ENCODE peak calls at places on chromosome 17, in four cellular contexts. One of them, this sample, is unnamed.
A peak's percentile ranks its signal among the peaks of the same experiment; 100 is the strongest.

GRCh38 chr17:3738562-3739295 is 15.0 kb downstream of the HASPIN start:
- DNase-seq in foreskin fibroblast: no peak
- DNase-seq in upper lobe of right lung: peak; percentile 78
- DNase-seq in uterus: no peak
- DNase-seq in this sample: peak; percentile 51

GRCh38 chr17:68057531-68057952 is 22.0 kb downstream of the KPNA2 start:
- DNase-seq in foreskin fibroblast: no peak
- DNase-seq in upper lobe of right lung: no peak
- DNase-seq in uterus: no peak
- DNase-seq in this sample: peak; percentile 50

GRCh38 chr17:40251576-40251975 is 32.5 kb downstream of the WIPF2 start:
- DNase-seq in foreskin fibroblast: peak; percentile 79
- DNase-seq in upper lobe of right lung: no peak
- DNase-seq in uterus: peak; percentile 54
- DNase-seq in this sample: peak; percentile 56

GRCh38 chr17:29073045-29073444 is 30.1 kb downstream of the PIPOX start:
- DNase-seq in foreskin fibroblast: no peak
- DNase-seq in upper lobe of right lung: no peak
- DNase-seq in uterus: no peak
- DNase-seq in this sample: no peak

GRCh38 chr17:52824542-52824941 is 666.0 kb upstream of the CA10 start:
- DNase-seq in foreskin fibroblast: no peak
- DNase-seq in upper lobe of right lung: no peak
- DNase-seq in uterus: no peak
- DNase-seq in this sample: no peak

GRCh38 chr17:61314368-61315078 is 85.1 kb upstream of the TBX2 start:
- DNase-seq in foreskin fibroblast: peak; percentile 55
- DNase-seq in upper lobe of right lung: no peak
- DNase-seq in uterus: peak; percentile 72
- DNase-seq in this sample: peak; percentile 42

GRCh38 chr17:45867702-45868101 is 23.0 kb downstream of the SPPL2C start:
- DNase-seq in foreskin fibroblast: no peak
- DNase-seq in upper lobe of right lung: no peak
- DNase-seq in uterus: no peak
- DNase-seq in this sample: no peak

GRCh38 chr17:4334776-4335175 is 31.7 kb downstream of the UBE2G1 start:
- DNase-seq in foreskin fibroblast: no peak
- DNase-seq in upper lobe of right lung: no peak
- DNase-seq in uterus: no peak
- DNase-seq in this sample: no peak

GRCh38 chr17:62986549-62986948 is 20.5 kb downstream of the TANC2 start:
- DNase-seq in foreskin fibroblast: no peak
- DNase-seq in upper lobe of right lung: no peak
- DNase-seq in uterus: no peak
- DNase-seq in this sample: no peak

GRCh38 chr17:79803997-79804855 is 7.3 kb upstream of the CBX8 start:
- DNase-seq in foreskin fibroblast: no peak
- DNase-seq in upper lobe of right lung: no peak
- DNase-seq in uterus: no peak
- DNase-seq in this sample: no peak

GRCh38 chr17:38881600-38882191 is 11.8 kb downstream of the LASP1 start:
- DNase-seq in foreskin fibroblast: no peak
- DNase-seq in upper lobe of right lung: no peak
- DNase-seq in uterus: peak; percentile 85
- DNase-seq in this sample: peak; percentile 60

GRCh38 chr17:31824771-31825360 is 34.2 kb downstream of the COPRS start:
- DNase-seq in foreskin fibroblast: peak; percentile 45
- DNase-seq in upper lobe of right lung: no peak
- DNase-seq in uterus: no peak
- DNase-seq in this sample: no peak

GRCh38 chr17:28225271-28225670 is 93.7 kb upstream of the TMEM97 start:
- DNase-seq in foreskin fibroblast: no peak
- DNase-seq in upper lobe of right lung: no peak
- DNase-seq in uterus: no peak
- DNase-seq in this sample: no peak

GRCh38 chr17:34110315-34110714 is 144.8 kb upstream of the CCL2 start:
- DNase-seq in foreskin fibroblast: no peak
- DNase-seq in upper lobe of right lung: no peak
- DNase-seq in uterus: no peak
- DNase-seq in this sample: peak; percentile 70

GRCh38 chr17:77501101-77501566 is 360.4 kb downstream of the SEC14L1 start:
- DNase-seq in foreskin fibroblast: no peak
- DNase-seq in upper lobe of right lung: peak; percentile 63
- DNase-seq in uterus: peak; percentile 15
- DNase-seq in this sample: no peak

GRCh38 chr17:44137891-44138709 is 3.6 kb upstream of the HROB start:
- DNase-seq in foreskin fibroblast: peak; percentile 100
- DNase-seq in upper lobe of right lung: peak; percentile 85
- DNase-seq in uterus: peak; percentile 88
- DNase-seq in this sample: peak; percentile 89

GRCh38 chr17:29579866-29580771 is 9.3 kb downstream of the GIT1 start:
- DNase-seq in foreskin fibroblast: peak; percentile 80
- DNase-seq in upper lobe of right lung: peak; percentile 92
- DNase-seq in uterus: peak; percentile 83
- DNase-seq in this sample: peak; percentile 75

GRCh38 chr17:66964083-66964771 is at the start of gene CACNG4:
- DNase-seq in foreskin fibroblast: no peak
- DNase-seq in upper lobe of right lung: no peak
- DNase-seq in uterus: no peak
- DNase-seq in this sample: no peak

GRCh38 chr17:78185981-78186688 is 717 bp downstream of the TK1 start:
- DNase-seq in foreskin fibroblast: peak; percentile 14
- DNase-seq in upper lobe of right lung: peak; percentile 73
- DNase-seq in uterus: no peak
- DNase-seq in this sample: no peak

GRCh38 chr17:64780096-64781012 is 118.2 kb upstream of the SMURF2 start:
- DNase-seq in foreskin fibroblast: no peak
- DNase-seq in upper lobe of right lung: peak; percentile 93
- DNase-seq in uterus: peak; percentile 24
- DNase-seq in this sample: peak; percentile 68
- H3K4me3 ChIP-seq in foreskin fibroblast: peak overlapping the region; percentile 35
- H3K4me3 ChIP-seq in upper lobe of right lung: peak overlapping the region; percentile 62
- H3K4me3 ChIP-seq in uterus: peak overlapping the region; percentile 23
- H3K4me3 ChIP-seq in this sample: peak overlapping the region; percentile 41

DNA sequence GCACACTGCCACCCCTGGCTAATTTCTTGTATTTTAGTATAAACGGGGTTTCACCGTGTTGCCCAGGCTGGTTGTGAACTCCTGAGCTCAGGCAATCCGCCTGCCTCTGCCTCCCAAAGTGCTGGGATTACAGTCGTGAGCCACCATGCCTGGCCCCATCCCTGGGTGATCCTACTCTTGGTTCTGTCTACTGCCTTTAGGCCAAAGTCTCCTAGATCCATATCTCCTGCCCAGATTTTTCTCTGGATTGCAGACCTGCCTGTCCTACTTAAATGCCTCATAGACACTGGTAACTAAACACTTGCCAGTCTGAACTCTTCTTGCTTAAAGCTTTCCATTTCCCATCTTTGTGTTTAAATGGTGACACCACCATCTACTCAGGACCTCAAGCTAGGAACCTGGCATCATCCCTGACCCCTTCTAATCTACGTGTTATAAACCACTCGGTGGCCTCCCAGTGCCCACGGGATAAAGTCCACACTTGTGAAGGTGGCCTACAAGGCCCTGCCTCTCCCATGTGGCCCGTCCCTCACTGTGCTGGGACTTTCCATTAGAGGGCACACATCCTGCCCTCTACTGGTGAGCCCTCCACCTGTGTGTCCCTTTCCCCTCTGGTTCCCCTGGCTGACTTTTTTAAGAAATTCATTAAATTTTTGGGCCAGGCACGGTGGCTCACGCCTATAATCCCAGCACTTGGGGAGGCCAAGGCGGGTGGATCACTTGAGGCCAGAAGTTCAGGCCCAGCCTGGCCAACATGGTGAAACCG is 51.1 kb downstream of the USP43 start:
- DNase-seq in foreskin fibroblast: no peak
- DNase-seq in upper lobe of right lung: peak; percentile 31
- DNase-seq in uterus: no peak
- DNase-seq in this sample: no peak
- TF ChIP-seq CTCF in foreskin fibroblast: no peak
- TF ChIP-seq CTCF in upper lobe of right lung: no peak
- TF ChIP-seq CTCF in uterus: no peak
- TF ChIP-seq CTCF in this sample: no peak

DNA sequence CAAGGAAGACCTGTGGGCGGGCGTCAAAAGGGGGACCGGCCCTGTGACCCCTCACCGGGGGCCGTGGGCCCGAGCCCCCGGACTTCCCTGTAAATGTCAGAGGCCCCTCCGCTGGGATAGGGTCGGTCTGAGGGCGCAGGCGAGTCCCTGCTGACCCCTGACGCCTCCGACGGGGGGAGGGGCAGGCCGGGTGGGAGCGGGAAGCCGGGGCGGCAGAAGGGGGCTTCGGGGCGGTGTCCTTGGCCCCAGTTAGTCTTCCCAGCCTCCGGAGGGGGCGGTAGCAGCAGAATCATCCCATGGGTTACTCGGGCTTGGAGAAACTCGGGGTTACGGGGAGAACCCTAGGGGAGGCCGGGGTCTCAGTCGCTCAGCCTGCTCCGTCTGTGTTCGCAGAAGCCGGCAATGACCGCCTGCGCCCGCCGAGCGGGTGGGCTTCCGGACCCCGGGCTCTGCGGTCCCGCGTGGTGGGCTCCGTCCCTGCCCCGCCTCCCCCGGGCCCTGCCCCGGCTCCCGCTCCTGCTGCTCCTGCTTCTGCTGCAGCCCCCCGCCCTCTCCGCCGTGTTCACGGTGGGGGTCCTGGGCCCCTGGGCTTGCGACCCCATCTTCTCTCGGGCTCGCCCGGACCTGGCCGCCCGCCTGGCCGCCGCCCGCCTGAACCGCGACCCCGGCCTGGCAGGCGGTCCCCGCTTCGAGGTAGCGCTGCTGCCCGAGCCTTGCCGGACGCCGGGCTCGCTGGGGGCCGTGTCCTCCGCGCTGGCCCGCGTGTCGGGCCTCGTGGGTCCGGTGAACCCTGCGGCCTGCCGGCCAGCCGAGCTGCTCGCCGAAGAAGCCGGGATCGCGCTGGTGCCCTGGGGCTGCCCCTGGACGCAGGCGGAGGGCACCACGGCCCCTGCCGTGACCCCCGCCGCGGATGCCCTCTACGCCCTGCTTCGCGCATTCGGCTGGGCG is 505 bp downstream of the GUCY2D start:
- DNase-seq in foreskin fibroblast: no peak
- DNase-seq in upper lobe of right lung: peak; percentile 66
- DNase-seq in uterus: no peak
- DNase-seq in this sample: peak; percentile 75
- H3K4me3 ChIP-seq in foreskin fibroblast: no peak overlapping the region
- H3K4me3 ChIP-seq in upper lobe of right lung: peak overlapping the region; percentile 23
- H3K4me3 ChIP-seq in uterus: no peak overlapping the region
- H3K4me3 ChIP-seq in this sample: no peak overlapping the region

DNA sequence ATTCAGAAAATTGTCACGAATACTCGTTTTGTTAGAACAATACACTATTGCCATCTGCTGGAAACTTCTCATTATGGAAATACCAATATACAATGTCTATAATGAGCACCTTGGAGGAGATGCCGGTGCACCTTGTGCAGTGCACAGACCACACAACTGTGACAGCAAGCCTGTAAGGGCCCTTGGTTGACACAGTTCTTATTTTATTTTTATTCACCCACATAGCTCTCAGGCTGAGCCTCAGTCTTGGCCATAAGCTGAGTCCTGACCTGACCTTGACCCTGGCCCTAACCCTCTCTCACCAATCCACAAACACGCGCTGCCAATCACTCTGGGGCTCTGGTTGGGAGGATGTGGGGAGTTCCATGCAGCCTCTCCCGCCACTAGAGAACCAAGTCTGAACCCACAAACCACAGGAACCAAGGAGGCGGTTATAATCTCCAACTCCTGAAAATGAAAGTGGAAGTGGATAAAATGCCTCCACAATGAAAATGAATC is 7.6 kb downstream of the AIPL1 start:
- DNase-seq in foreskin fibroblast: no peak
- DNase-seq in upper lobe of right lung: no peak
- DNase-seq in uterus: no peak
- DNase-seq in this sample: no peak
- TF ChIP-seq CTCF in foreskin fibroblast: no peak
- TF ChIP-seq CTCF in upper lobe of right lung: no peak
- TF ChIP-seq CTCF in uterus: no peak
- TF ChIP-seq CTCF in this sample: no peak

DNA sequence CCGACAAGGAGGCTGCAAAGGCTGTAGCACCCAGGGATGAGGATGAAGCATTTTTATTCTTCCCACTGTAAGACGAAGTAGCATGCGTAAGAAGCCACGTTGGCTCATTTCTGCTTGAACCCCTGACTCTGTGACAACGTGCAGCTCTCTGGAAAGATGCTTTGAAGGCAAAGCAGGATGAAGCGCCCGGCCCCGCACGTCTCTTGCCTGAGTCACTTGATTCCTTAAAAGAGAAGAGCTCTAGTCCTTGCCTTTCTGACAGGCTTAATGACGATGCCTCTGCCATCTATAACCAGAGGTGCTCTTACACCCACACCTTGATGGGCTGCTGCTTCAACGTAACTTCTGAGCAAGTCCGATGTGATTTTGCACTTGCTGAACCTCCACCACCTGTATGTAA is 76.7 kb upstream of the MED9 start:
- DNase-seq in foreskin fibroblast: no peak
- DNase-seq in upper lobe of right lung: no peak
- DNase-seq in uterus: no peak
- DNase-seq in this sample: no peak
- H3K4me3 ChIP-seq in foreskin fibroblast: no peak overlapping the region
- H3K4me3 ChIP-seq in upper lobe of right lung: no peak overlapping the region
- H3K4me3 ChIP-seq in uterus: no peak overlapping the region
- H3K4me3 ChIP-seq in this sample: no peak overlapping the region

This sample was measured in lower leg skin.